ENCODE peak calls at places on chromosomes 3 and 15, in ten cellular contexts. K is pancreas; T is GM23338; Q is natural killer cell treated with Interleukin-12 subunit alpha and Interleukin-12 subunit beta and Interleukin-15 and Interleukin-18, amount 100 ng/mL, for 72 hours; R is stimulated activated effector memory CD8-positive, alpha-beta T cell treated with anti-CD3 and anti-CD28 coated beads, Interleukin-12 subunit alpha, Interleukin-12 subunit beta, amount 100 ng/mL, for 72 hours; I is activated CD8-positive, alpha-beta T cell treated with anti-CD3 and anti-CD28 coated beads for 36 hours; W is heart right ventricle; X is HepG2; D is A549; A is effector memory CD8-positive, alpha-beta T cell. B is an unnamed sample.
A peak's percentile ranks its signal among the peaks of the same experiment; 100 is the strongest.

GRCh38 chr3:77372018-77372417 is 332.1 kb downstream of the ROBO2 start:
- ATAC-seq in K (no peak), T (no peak), Q (no peak), R (no peak), I (no peak), W (no peak), X (no peak), D (no peak), A (no peak), B (no peak)

GRCh38 chr3:192827863-192828594 is 89.6 kb downstream of the MB21D2 start:
- ATAC-seq in K (no peak), T (no peak), Q (no peak), R (no peak), I (no peak), W (no peak), X (no peak), D (no peak), A (no peak), B (no peak)

GRCh38 chr3:101303089-101303731 is 17.2 kb downstream of the IMPG2 start:
- ATAC-seq in K (no peak), T (no peak), Q (no peak), R (peak; percentile 89), I (no peak), W (no peak), X (no peak), D (no peak), A (no peak), B (no peak)

GRCh38 chr3:179088306-179088705 is 16.7 kb upstream of the ZMAT3 start:
- ATAC-seq in K (no peak), T (no peak), Q (no peak), R (no peak), I (peak; percentile 27), W (no peak), X (no peak), D (no peak), A (no peak), B (no peak)

GRCh38 chr3:9008550-9009255 is 45.4 kb upstream of the RAD18 start:
- ATAC-seq in K (no peak), T (peak; percentile 60), Q (no peak), R (no peak), I (no peak), W (no peak), X (no peak), D (no peak), A (no peak), B (no peak)

GRCh38 chr15:48005921-48006541 is 114.8 kb upstream of the SLC24A5 start:
- ATAC-seq in K (no peak), T (peak; percentile 74), Q (no peak), R (no peak), I (no peak), W (no peak), X (no peak), D (no peak), A (no peak), B (no peak)

GRCh38 chr3:123339302-123339701 is 109.6 kb downstream of the ADCY5 start:
- ATAC-seq in K (no peak), T (no peak), Q (no peak), R (no peak), I (no peak), W (no peak), X (peak; percentile 71), D (no peak), A (no peak), B (no peak)

GRCh38 chr15:77643764-77644163 is 11.1 kb upstream of the LINGO1 start:
- ATAC-seq in K (no peak), T (no peak), Q (no peak), R (no peak), I (no peak), W (no peak), X (no peak), D (no peak), A (no peak), B (no peak)

GRCh38 chr3:62737449-62737848 is 137.8 kb downstream of the CADPS start:
- ATAC-seq in K (no peak), T (no peak), Q (no peak), R (no peak), I (no peak), W (no peak), X (no peak), D (no peak), A (no peak), B (no peak)

GRCh38 chr3:72329354-72329753 is 518.9 kb downstream of the SHQ1 start:
- ATAC-seq in K (peak; percentile 62), T (peak; percentile 72), Q (no peak), R (no peak), I (no peak), W (peak; percentile 77), X (no peak), D (no peak), A (no peak), B (no peak)

GRCh38 chr3:148955544-148956346 is 35.6 kb upstream of the GYG1 start:
- ATAC-seq in K (peak; percentile 87), T (peak; percentile 65), Q (no peak), R (no peak), I (no peak), W (peak; percentile 88), X (peak; percentile 65), D (peak; percentile 76), A (peak; percentile 53), B (no peak)

GRCh38 chr15:99057697-99058420 is 47.0 kb upstream of the SYNM start:
- ATAC-seq in K (no peak), T (no peak), Q (no peak), R (no peak), I (no peak), W (peak; percentile 74), X (no peak), D (no peak), A (no peak), B (no peak)